ENCODE peak calls at places on chromosomes 13 and 19, in seven cellular contexts. G is iris pigment epithelial cell, X is transverse colon, V is GM04503, T is HAP-1, A is NCI-H345, B is activated gamma-delta T cell. R is an unnamed sample.
A peak's percentile ranks its signal among the peaks of the same experiment; 100 is the strongest.

GRCh38 chr19:8445488-8446001 is 770 bp downstream of the HNRNPM start:
- DNase-seq in T (no peak), G (peak; percentile 45), X (peak; percentile 61), V (no peak), B (peak; percentile 48), A (peak; percentile 30), R (no peak)

GRCh38 chr19:36215276-36216171 is 618 bp downstream of the ZNF146 start:
- DNase-seq in G (peak; percentile 70), B (no peak), X (peak; percentile 9), T (peak; percentile 15), V (no peak), A (peak; percentile 9), R (no peak)

GRCh38 chr13:46317120-46317519 is 69.9 kb downstream of the RUBCNL start:
- DNase-seq in X (no peak), V (no peak), G (no peak), A (no peak), B (no peak), T (no peak), R (no peak)

GRCh38 chr19:10142701-10143375 is 23.1 kb upstream of the EIF3G start:
- DNase-seq in T (no peak), X (peak; percentile 48), B (no peak), A (no peak), G (no peak), V (no peak), R (no peak)

GRCh38 chr13:68380041-68380973 is 1150.2 kb upstream of the PCDH9 start:
- DNase-seq in A (no peak), X (no peak), G (no peak), V (no peak), T (peak; percentile 99), B (no peak), R (no peak)

GRCh38 chr19:3716147-3716668 is 8.0 kb downstream of the TJP3 start:
- DNase-seq in V (no peak), X (no peak), G (no peak), A (no peak), T (no peak), B (no peak), R (no peak)

GRCh38 chr19:14081797-14082674 is 3.5 kb downstream of the C19orf67 start:
- DNase-seq in B (no peak), X (peak; percentile 48), G (peak; percentile 38), V (no peak), T (no peak), A (peak; percentile 8), R (no peak)

GRCh38 chr19:28468701-28469459 is 744.1 kb downstream of the UQCRFS1 start:
- DNase-seq in B (no peak), T (no peak), A (peak; percentile 40), G (no peak), V (no peak), X (peak; percentile 75), R (peak; percentile 61)

GRCh38 chr13:34571716-34572115 is 370.4 kb upstream of the NBEA start:
- DNase-seq in A (no peak), T (no peak), B (no peak), V (no peak), G (no peak), X (no peak), R (no peak)

GRCh38 chr19:16076958-16077611 is 790 bp downstream of the TPM4 start:
- DNase-seq in A (peak; percentile 19), T (peak; percentile 30), V (no peak), G (no peak), X (peak; percentile 73), B (no peak), R (no peak)

GRCh38 chr19:14149011-14149410 is 12.6 kb upstream of the ASF1B start:
- DNase-seq in B (no peak), X (no peak), V (no peak), A (no peak), T (no peak), G (no peak), R (no peak)

GRCh38 chr13:23618341-23618740 is 48.1 kb downstream of the TNFRSF19 start:
- DNase-seq in X (no peak), V (peak; percentile 84), A (no peak), T (peak; percentile 17), B (no peak), G (peak; percentile 99), R (no peak)

GRCh38 chr19:30733826-30734550 is 361.8 kb downstream of the ZNF536 start:
- DNase-seq in V (no peak), X (no peak), T (no peak), B (no peak), G (no peak), A (no peak), R (no peak)

GRCh38 chr19:7852851-7853759 is 21.1 kb downstream of the PRR36 start:
- DNase-seq in X (peak; percentile 86), V (no peak), T (peak; percentile 69), B (peak; percentile 32), G (peak; percentile 48), A (peak; percentile 87), R (no peak)

GRCh38 chr13:37429976-37430375 is 168.6 kb downstream of the POSTN start:
- DNase-seq in V (peak; percentile 67), B (no peak), T (no peak), A (no peak), X (no peak), G (peak; percentile 98), R (no peak)

GRCh38 chr13:98984983-98985382 is 7.1 kb upstream of the DOCK9 start:
- DNase-seq in B (no peak), T (no peak), X (no peak), G (no peak), A (no peak), V (no peak), R (no peak)

GRCh38 chr13:91894311-91894710 is 495.9 kb downstream of the GPC5 start:
- DNase-seq in V (no peak), X (no peak), A (peak; percentile 1), G (peak; percentile 3), B (no peak), T (no peak), R (no peak)

GRCh38 chr19:33052352-33052972 is 12.2 kb downstream of the RHPN2 start:
- DNase-seq in A (peak; percentile 57), T (no peak), B (no peak), V (no peak), X (peak; percentile 54), G (peak; percentile 70), R (no peak)

GRCh38 chr13:43388282-43389034 is 365.1 kb downstream of the DNAJC15 start:
- DNase-seq in X (no peak), V (no peak), A (peak; percentile 29), G (no peak), T (no peak), B (no peak), R (no peak)

GRCh38 chr13:31733066-31733465 is 6.3 kb upstream of the RXFP2 start:
- DNase-seq in G (peak; percentile 38), B (no peak), X (no peak), T (no peak), V (no peak), A (no peak), R (no peak)

GRCh38 chr19:13712767-13713201 is 51.5 kb upstream of the MRI1 start:
- DNase-seq in X (no peak), A (peak; percentile 8), B (no peak), V (no peak), G (no peak), T (no peak), R (no peak)

GRCh38 chr19:53057904-53058579 is 13.5 kb downstream of the ERVV-2 start:
- DNase-seq in A (peak; percentile 68), T (no peak), V (no peak), B (no peak), G (no peak), X (no peak), R (no peak)

GRCh38 chr13:90968510-90968909 is 379.0 kb upstream of the MIR17HG start:
- DNase-seq in A (peak; percentile 31), B (no peak), V (no peak), T (no peak), X (no peak), G (peak; percentile 1), R (no peak)

GRCh38 chr13:49348748-49349147 is 95.1 kb downstream of the CAB39L start:
- DNase-seq in T (no peak), A (no peak), B (no peak), X (no peak), V (no peak), G (no peak), R (no peak)

GRCh38 chr13:49560270-49561063 is 24.9 kb downstream of the RCBTB1 start:
- DNase-seq in A (no peak), X (peak; percentile 15), V (no peak), T (no peak), B (no peak), G (peak; percentile 87), R (peak; percentile 80)

GRCh38 chr19:24140099-24140498 is 53.1 kb downstream of the ZNF254 start:
- DNase-seq in G (peak; percentile 98), V (peak; percentile 25), B (no peak), X (no peak), T (no peak), A (peak; percentile 3), R (no peak)

R was measured in foreskin melanocyte.